ENCODE peak calls at places on chromosomes 6 and 20, in six cellular contexts. One of them, this sample, is unnamed.

GRCh38 chr6:51468704-51469103 is 618.7 kb downstream of the PKHD1 start:
- DNase-seq in CD4-positive, CD25-positive, alpha-beta regulatory T cell: no peak
- DNase-seq in HCT116: no peak
- DNase-seq in pancreas: no peak
- DNase-seq in left ventricle myocardium inferior: no peak
- DNase-seq in small intestine: no peak
- DNase-seq in this sample: no peak

GRCh38 chr6:40293824-40294188 is 293.4 kb downstream of the LRFN2 start:
- DNase-seq in HCT116: no peak
- DNase-seq in small intestine: no peak
- DNase-seq in left ventricle myocardium inferior: no peak
- DNase-seq in pancreas: no peak
- DNase-seq in CD4-positive, CD25-positive, alpha-beta regulatory T cell: no peak
- DNase-seq in this sample: no peak

GRCh38 chr6:29005183-29005885 is at the start of gene ZNF311:
- DNase-seq in CD4-positive, CD25-positive, alpha-beta regulatory T cell: peak; percentile 89
- DNase-seq in left ventricle myocardium inferior: peak; percentile 55
- DNase-seq in small intestine: peak; percentile 77
- DNase-seq in HCT116: no peak
- DNase-seq in pancreas: no peak
- DNase-seq in this sample: no peak

GRCh38 chr6:24274441-24275083 is 83.3 kb downstream of the DCDC2 start:
- DNase-seq in CD4-positive, CD25-positive, alpha-beta regulatory T cell: no peak
- DNase-seq in pancreas: no peak
- DNase-seq in left ventricle myocardium inferior: no peak
- DNase-seq in small intestine: no peak
- DNase-seq in HCT116: no peak
- DNase-seq in this sample: no peak

GRCh38 chr6:164753517-164753916 is 555.9 kb downstream of the C6orf118 start:
- DNase-seq in HCT116: peak; percentile 13
- DNase-seq in left ventricle myocardium inferior: no peak
- DNase-seq in pancreas: no peak
- DNase-seq in CD4-positive, CD25-positive, alpha-beta regulatory T cell: no peak
- DNase-seq in small intestine: no peak
- DNase-seq in this sample: no peak

GRCh38 chr6:165617528-165617927 is 45.5 kb downstream of the PDE10A start:
- DNase-seq in pancreas: no peak
- DNase-seq in small intestine: no peak
- DNase-seq in CD4-positive, CD25-positive, alpha-beta regulatory T cell: no peak
- DNase-seq in HCT116: no peak
- DNase-seq in left ventricle myocardium inferior: no peak
- DNase-seq in this sample: no peak

GRCh38 chr20:9699181-9699580 is 139.7 kb downstream of the PAK5 start:
- DNase-seq in left ventricle myocardium inferior: no peak
- DNase-seq in pancreas: no peak
- DNase-seq in CD4-positive, CD25-positive, alpha-beta regulatory T cell: no peak
- DNase-seq in HCT116: no peak
- DNase-seq in small intestine: no peak
- DNase-seq in this sample: no peak

GRCh38 chr6:14742171-14742570 is 503.7 kb upstream of the JARID2 start:
- DNase-seq in CD4-positive, CD25-positive, alpha-beta regulatory T cell: no peak
- DNase-seq in HCT116: no peak
- DNase-seq in small intestine: no peak
- DNase-seq in left ventricle myocardium inferior: no peak
- DNase-seq in pancreas: no peak
- DNase-seq in this sample: no peak

GRCh38 chr6:119076966-119077642 is 1.4 kb downstream of the FAM184A start:
- DNase-seq in CD4-positive, CD25-positive, alpha-beta regulatory T cell: peak; percentile 29
- DNase-seq in left ventricle myocardium inferior: no peak
- DNase-seq in pancreas: no peak
- DNase-seq in small intestine: no peak
- DNase-seq in HCT116: no peak
- DNase-seq in this sample: no peak

GRCh38 chr6:52933778-52934177 is 24.3 kb upstream of the GSTA3 start:
- DNase-seq in HCT116: no peak
- DNase-seq in CD4-positive, CD25-positive, alpha-beta regulatory T cell: no peak
- DNase-seq in small intestine: no peak
- DNase-seq in left ventricle myocardium inferior: no peak
- DNase-seq in pancreas: no peak
- DNase-seq in this sample: no peak

GRCh38 chr6:142907017-142907470 is 37.9 kb downstream of the HIVEP2 start:
- DNase-seq in left ventricle myocardium inferior: no peak
- DNase-seq in HCT116: no peak
- DNase-seq in pancreas: no peak
- DNase-seq in small intestine: no peak
- DNase-seq in CD4-positive, CD25-positive, alpha-beta regulatory T cell: peak; percentile 75
- DNase-seq in this sample: no peak

GRCh38 chr6:129238991-129239390 is 356.1 kb downstream of the LAMA2 start:
- DNase-seq in small intestine: no peak
- DNase-seq in CD4-positive, CD25-positive, alpha-beta regulatory T cell: no peak
- DNase-seq in pancreas: no peak
- DNase-seq in HCT116: no peak
- DNase-seq in left ventricle myocardium inferior: no peak
- DNase-seq in this sample: no peak

GRCh38 chr20:41367956-41368355 is 1.3 kb upstream of the EMILIN3 start:
- DNase-seq in left ventricle myocardium inferior: no peak
- DNase-seq in CD4-positive, CD25-positive, alpha-beta regulatory T cell: no peak
- DNase-seq in HCT116: no peak
- DNase-seq in small intestine: no peak
- DNase-seq in pancreas: no peak
- DNase-seq in this sample: no peak

GRCh38 chr6:129186988-129187387 is 304.1 kb downstream of the LAMA2 start:
- DNase-seq in left ventricle myocardium inferior: no peak
- DNase-seq in small intestine: no peak
- DNase-seq in CD4-positive, CD25-positive, alpha-beta regulatory T cell: no peak
- DNase-seq in pancreas: no peak
- DNase-seq in HCT116: peak; percentile 73
- DNase-seq in this sample: no peak

GRCh38 chr6:17226766-17227338 is 54.3 kb upstream of the RBM24 start:
- DNase-seq in HCT116: no peak
- DNase-seq in pancreas: no peak
- DNase-seq in left ventricle myocardium inferior: no peak
- DNase-seq in small intestine: no peak
- DNase-seq in CD4-positive, CD25-positive, alpha-beta regulatory T cell: no peak
- DNase-seq in this sample: no peak

DNA sequence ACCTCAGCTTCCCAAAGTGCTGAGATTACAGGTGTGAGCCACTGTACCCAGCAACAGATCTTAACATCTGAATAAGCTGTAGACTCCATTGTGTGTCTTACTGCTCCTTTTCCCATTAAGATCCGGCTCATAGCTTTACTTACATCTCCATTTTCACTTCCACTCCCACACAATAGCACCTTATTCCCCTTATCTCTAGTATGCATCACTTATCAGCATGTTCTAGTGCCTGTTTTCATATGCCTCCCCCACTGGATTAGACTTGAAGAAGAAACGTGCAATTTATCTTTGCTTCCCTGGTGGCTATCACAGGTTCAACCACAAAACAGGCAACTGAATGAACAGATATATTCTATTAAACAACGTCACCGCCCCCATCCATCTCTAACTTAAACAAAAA is 12.1 kb downstream of the SSR1 start:
- DNase-seq in left ventricle myocardium inferior: no peak
- DNase-seq in HCT116: no peak
- DNase-seq in CD4-positive, CD25-positive, alpha-beta regulatory T cell: no peak
- DNase-seq in small intestine: no peak
- DNase-seq in pancreas: no peak
- DNase-seq in this sample: no peak
- H3K36me3 ChIP-seq in left ventricle myocardium inferior: peaks cover 95% of the 10 kb centered on the region
- H3K36me3 ChIP-seq in HCT116: peaks cover 53% of the 10 kb centered on the region
- H3K36me3 ChIP-seq in CD4-positive, CD25-positive, alpha-beta regulatory T cell: peaks cover 96% of the 10 kb centered on the region
- H3K36me3 ChIP-seq in small intestine: peaks cover 12% of the 10 kb centered on the region
- H3K36me3 ChIP-seq in pancreas: peaks cover 31% of the 10 kb centered on the region
- H3K36me3 ChIP-seq in this sample: peaks cover 89% of the 10 kb centered on the region

DNA sequence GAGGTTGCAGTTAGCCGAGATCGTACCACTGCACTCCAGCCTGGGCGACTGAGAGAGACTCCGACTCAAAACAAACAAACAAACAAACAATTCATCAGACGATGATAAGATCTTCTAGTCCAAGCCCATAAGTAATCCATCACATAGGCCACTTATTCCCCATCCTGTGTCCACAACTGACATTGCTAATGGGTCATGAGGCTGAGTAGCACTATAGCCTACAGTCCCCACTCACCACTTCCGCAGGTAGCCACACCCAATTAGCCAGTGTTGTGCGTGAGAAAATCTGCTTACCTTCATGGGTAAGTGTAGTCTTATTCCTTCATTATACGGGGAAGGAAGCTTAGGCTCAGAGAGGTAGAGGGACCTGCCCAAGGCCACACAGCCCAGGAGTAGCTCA is 13.1 kb downstream of the JPH2 start:
- DNase-seq in left ventricle myocardium inferior: no peak
- DNase-seq in HCT116: no peak
- DNase-seq in pancreas: no peak
- DNase-seq in small intestine: no peak
- DNase-seq in CD4-positive, CD25-positive, alpha-beta regulatory T cell: no peak
- DNase-seq in this sample: no peak
- H3K27me3 ChIP-seq in left ventricle myocardium inferior: no peaks in the 10 kb centered on the region
- H3K27me3 ChIP-seq in HCT116: no peaks in the 10 kb centered on the region
- H3K27me3 ChIP-seq in pancreas: no peaks in the 10 kb centered on the region
- H3K27me3 ChIP-seq in small intestine: no peaks in the 10 kb centered on the region
- H3K27me3 ChIP-seq in CD4-positive, CD25-positive, alpha-beta regulatory T cell: peaks cover 23% of the 10 kb centered on the region
- H3K27me3 ChIP-seq in this sample: peaks cover 28% of the 10 kb centered on the region

DNA sequence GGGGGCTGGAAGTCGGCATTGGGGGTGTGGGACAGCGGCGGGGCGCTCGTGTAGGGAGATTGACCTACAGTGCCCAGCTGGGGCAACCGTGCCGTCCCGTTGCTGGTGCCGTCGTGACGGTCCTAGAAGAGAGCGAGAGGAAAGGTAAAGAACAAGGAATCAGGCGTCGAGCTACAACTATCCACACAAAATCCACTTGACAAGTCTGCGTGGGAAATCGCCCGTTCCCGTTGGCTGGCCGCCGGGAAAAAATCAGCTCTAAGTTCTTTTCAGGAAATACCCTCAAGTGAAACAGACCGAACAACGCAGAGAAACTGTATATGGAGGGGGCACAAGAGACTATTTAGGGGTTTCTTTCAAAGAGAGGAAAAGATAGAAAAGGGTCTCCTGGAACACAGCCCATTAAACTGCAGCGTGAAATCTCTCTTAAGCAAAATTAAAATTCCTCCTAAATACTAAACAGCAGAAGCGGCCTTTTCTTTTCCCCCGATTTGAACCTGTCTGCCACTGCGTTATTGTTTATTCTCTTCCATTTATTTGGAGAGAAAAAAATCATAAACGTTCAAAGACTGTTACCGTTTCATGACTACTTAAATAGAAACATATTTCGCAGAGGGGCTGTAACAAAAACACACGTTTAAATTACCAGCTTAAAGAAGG is 4.5 kb downstream of the TFAP2A start:
- DNase-seq in pancreas: no peak
- DNase-seq in CD4-positive, CD25-positive, alpha-beta regulatory T cell: no peak
- DNase-seq in left ventricle myocardium inferior: no peak
- DNase-seq in HCT116: no peak
- DNase-seq in small intestine: no peak
- DNase-seq in this sample: no peak
- H3K4me3 ChIP-seq in pancreas: no peak overlapping the region
- H3K4me3 ChIP-seq in CD4-positive, CD25-positive, alpha-beta regulatory T cell: no peak overlapping the region
- H3K4me3 ChIP-seq in left ventricle myocardium inferior: peak overlapping the region; percentile 74
- H3K4me3 ChIP-seq in HCT116: no peak overlapping the region
- H3K4me3 ChIP-seq in small intestine: no peak overlapping the region
- H3K4me3 ChIP-seq in this sample: no peak overlapping the region

GRCh38 chr20:62160253-62160652 is 16.7 kb downstream of the SS18L1 start:
- DNase-seq in pancreas: no peak
- DNase-seq in small intestine: no peak
- DNase-seq in CD4-positive, CD25-positive, alpha-beta regulatory T cell: no peak
- DNase-seq in HCT116: no peak
- DNase-seq in left ventricle myocardium inferior: no peak
- DNase-seq in this sample: no peak

GRCh38 chr20:62159835-62160234 is 16.3 kb downstream of the SS18L1 start:
- DNase-seq in CD4-positive, CD25-positive, alpha-beta regulatory T cell: peak; percentile 30
- DNase-seq in pancreas: no peak
- DNase-seq in HCT116: peak; percentile 86
- DNase-seq in left ventricle myocardium inferior: no peak
- DNase-seq in small intestine: no peak
- DNase-seq in this sample: no peak

GRCh38 chr20:62160876-62161275 is 17.3 kb downstream of the SS18L1 start:
- DNase-seq in small intestine: no peak
- DNase-seq in left ventricle myocardium inferior: no peak
- DNase-seq in pancreas: no peak
- DNase-seq in CD4-positive, CD25-positive, alpha-beta regulatory T cell: no peak
- DNase-seq in HCT116: no peak
- DNase-seq in this sample: no peak

GRCh38 chr20:62162765-62163484 is 19.4 kb downstream of the SS18L1 start:
- DNase-seq in small intestine: no peak
- DNase-seq in pancreas: no peak
- DNase-seq in HCT116: no peak
- DNase-seq in CD4-positive, CD25-positive, alpha-beta regulatory T cell: no peak
- DNase-seq in left ventricle myocardium inferior: no peak
- DNase-seq in this sample: no peak

GRCh38 chr20:62161347-62161746 is 17.8 kb downstream of the SS18L1 start:
- DNase-seq in HCT116: no peak
- DNase-seq in small intestine: no peak
- DNase-seq in left ventricle myocardium inferior: no peak
- DNase-seq in pancreas: no peak
- DNase-seq in CD4-positive, CD25-positive, alpha-beta regulatory T cell: no peak
- DNase-seq in this sample: no peak
- H3K36me3 ChIP-seq in HCT116: peaks cover 24% of the 10 kb centered on the region
- H3K36me3 ChIP-seq in small intestine: no peaks in the 10 kb centered on the region
- H3K36me3 ChIP-seq in left ventricle myocardium inferior: peaks cover 61% of the 10 kb centered on the region
- H3K36me3 ChIP-seq in pancreas: peaks cover 11% of the 10 kb centered on the region
- H3K36me3 ChIP-seq in CD4-positive, CD25-positive, alpha-beta regulatory T cell: peaks cover 30% of the 10 kb centered on the region
- H3K36me3 ChIP-seq in this sample: peaks cover 31% of the 10 kb centered on the region

DNA sequence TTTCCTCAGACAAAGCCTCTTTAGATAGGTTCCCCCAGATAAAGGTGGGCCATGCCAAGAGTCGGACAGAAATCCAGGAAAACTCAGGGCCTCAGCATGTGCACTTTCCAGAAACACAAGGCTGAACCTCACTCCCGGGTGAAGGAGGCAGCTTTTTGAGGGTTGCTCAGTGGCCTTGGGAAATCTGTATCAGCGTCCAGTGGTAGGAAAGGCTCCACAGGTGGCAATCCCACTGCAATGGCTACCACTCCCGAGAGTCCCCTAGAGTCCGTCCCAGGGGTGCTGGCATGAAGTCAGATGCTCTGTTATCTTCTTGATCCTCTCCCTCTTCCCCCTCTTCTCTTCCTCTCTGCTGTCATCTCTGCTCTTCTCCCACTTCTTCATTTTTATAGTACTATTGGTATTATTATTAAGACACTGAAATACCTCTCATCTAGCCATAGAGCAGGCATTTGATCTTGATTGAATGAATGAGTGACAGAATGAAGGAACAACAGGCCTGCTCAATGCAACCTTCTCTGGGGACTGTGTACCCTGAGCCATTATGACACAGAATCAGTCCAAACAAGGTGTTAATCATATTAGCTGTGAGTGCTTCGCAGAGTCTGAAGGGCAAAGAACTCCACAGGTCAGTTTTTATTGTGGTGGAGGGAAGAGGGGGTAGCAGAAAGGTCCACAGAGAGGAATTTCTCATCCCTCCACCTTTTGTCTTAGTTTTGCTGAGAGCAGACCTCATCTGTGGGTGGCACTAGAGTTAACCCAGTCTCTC is 13.3 kb downstream of the SLC22A1 start:
- DNase-seq in small intestine: peak; percentile 50
- DNase-seq in HCT116: no peak
- DNase-seq in CD4-positive, CD25-positive, alpha-beta regulatory T cell: no peak
- DNase-seq in left ventricle myocardium inferior: no peak
- DNase-seq in pancreas: no peak
- DNase-seq in this sample: no peak
- H3K27me3 ChIP-seq in small intestine: no peaks in the 10 kb centered on the region
- H3K27me3 ChIP-seq in HCT116: no peaks in the 10 kb centered on the region
- H3K27me3 ChIP-seq in CD4-positive, CD25-positive, alpha-beta regulatory T cell: no peaks in the 10 kb centered on the region
- H3K27me3 ChIP-seq in left ventricle myocardium inferior: no peaks in the 10 kb centered on the region
- H3K27me3 ChIP-seq in pancreas: no peaks in the 10 kb centered on the region
- H3K27me3 ChIP-seq in this sample: no peaks in the 10 kb centered on the region

This sample was measured in HAP-1.